ENCODE peak calls at places on chromosomes 1 and 21, in five cellular contexts. One of them, this sample, is unnamed.

GRCh38 chr1:20413791-20414140 is 72.2 kb downstream of the CAMK2N1 start:
- DNase-seq in choroid plexus epithelial cell: no peak
- DNase-seq in stimulated activated CD4-positive, alpha-beta T cell treated with anti-CD3 and anti-CD28 coated beads, Interleukin-1b, Interleukin-23, amount 100 ng/mL, for 24 hours: no peak
- DNase-seq in posterior vena cava: no peak
- DNase-seq in HuH-7.5: no peak
- DNase-seq in this sample: no peak

GRCh38 chr1:218294531-218294930 is 9.4 kb downstream of the RRP15 start:
- DNase-seq in choroid plexus epithelial cell: no peak
- DNase-seq in stimulated activated CD4-positive, alpha-beta T cell treated with anti-CD3 and anti-CD28 coated beads, Interleukin-1b, Interleukin-23, amount 100 ng/mL, for 24 hours: no peak
- DNase-seq in posterior vena cava: no peak
- DNase-seq in HuH-7.5: no peak
- DNase-seq in this sample: no peak

GRCh38 chr1:115423776-115424175 is 85.7 kb upstream of the NGF start:
- DNase-seq in choroid plexus epithelial cell: peak
- DNase-seq in stimulated activated CD4-positive, alpha-beta T cell treated with anti-CD3 and anti-CD28 coated beads, Interleukin-1b, Interleukin-23, amount 100 ng/mL, for 24 hours: no peak
- DNase-seq in posterior vena cava: no peak
- DNase-seq in HuH-7.5: no peak
- DNase-seq in this sample: no peak

GRCh38 chr1:86380257-86380861 is 15.8 kb downstream of the ODF2L start:
- DNase-seq in choroid plexus epithelial cell: peak
- DNase-seq in stimulated activated CD4-positive, alpha-beta T cell treated with anti-CD3 and anti-CD28 coated beads, Interleukin-1b, Interleukin-23, amount 100 ng/mL, for 24 hours: no peak
- DNase-seq in posterior vena cava: no peak
- DNase-seq in HuH-7.5: no peak
- DNase-seq in this sample: no peak

GRCh38 chr1:207097871-207098324 is 6.1 kb upstream of the C4BPA start:
- DNase-seq in choroid plexus epithelial cell: no peak
- DNase-seq in stimulated activated CD4-positive, alpha-beta T cell treated with anti-CD3 and anti-CD28 coated beads, Interleukin-1b, Interleukin-23, amount 100 ng/mL, for 24 hours: no peak
- DNase-seq in posterior vena cava: no peak
- DNase-seq in HuH-7.5: no peak
- DNase-seq in this sample: no peak

GRCh38 chr1:156118175-156118868 is 3.8 kb downstream of the LMNA start:
- DNase-seq in choroid plexus epithelial cell: no peak
- DNase-seq in stimulated activated CD4-positive, alpha-beta T cell treated with anti-CD3 and anti-CD28 coated beads, Interleukin-1b, Interleukin-23, amount 100 ng/mL, for 24 hours: no peak
- DNase-seq in posterior vena cava: peak
- DNase-seq in HuH-7.5: peak
- DNase-seq in this sample: peak

GRCh38 chr1:246066553-246066952 is 440.5 kb downstream of the SMYD3 start:
- DNase-seq in choroid plexus epithelial cell: no peak
- DNase-seq in stimulated activated CD4-positive, alpha-beta T cell treated with anti-CD3 and anti-CD28 coated beads, Interleukin-1b, Interleukin-23, amount 100 ng/mL, for 24 hours: no peak
- DNase-seq in posterior vena cava: no peak
- DNase-seq in HuH-7.5: no peak
- DNase-seq in this sample: no peak

GRCh38 chr1:197775282-197776262 is at the start of gene DENND1B:
- DNase-seq in choroid plexus epithelial cell: peak
- DNase-seq in stimulated activated CD4-positive, alpha-beta T cell treated with anti-CD3 and anti-CD28 coated beads, Interleukin-1b, Interleukin-23, amount 100 ng/mL, for 24 hours: peak
- DNase-seq in posterior vena cava: peak
- DNase-seq in HuH-7.5: peak
- DNase-seq in this sample: peak

GRCh38 chr21:37592496-37592895 is 225.9 kb downstream of the DYRK1A start:
- DNase-seq in choroid plexus epithelial cell: no peak
- DNase-seq in stimulated activated CD4-positive, alpha-beta T cell treated with anti-CD3 and anti-CD28 coated beads, Interleukin-1b, Interleukin-23, amount 100 ng/mL, for 24 hours: no peak
- DNase-seq in posterior vena cava: no peak
- DNase-seq in HuH-7.5: no peak
- DNase-seq in this sample: no peak

GRCh38 chr1:230120289-230120948 is 53.4 kb downstream of the GALNT2 start:
- DNase-seq in choroid plexus epithelial cell: no peak
- DNase-seq in stimulated activated CD4-positive, alpha-beta T cell treated with anti-CD3 and anti-CD28 coated beads, Interleukin-1b, Interleukin-23, amount 100 ng/mL, for 24 hours: no peak
- DNase-seq in posterior vena cava: peak
- DNase-seq in HuH-7.5: no peak
- DNase-seq in this sample: no peak

GRCh38 chr21:45456836-45457160 is 51.8 kb downstream of the COL18A1 start:
- DNase-seq in choroid plexus epithelial cell: no peak
- DNase-seq in stimulated activated CD4-positive, alpha-beta T cell treated with anti-CD3 and anti-CD28 coated beads, Interleukin-1b, Interleukin-23, amount 100 ng/mL, for 24 hours: no peak
- DNase-seq in posterior vena cava: peak
- DNase-seq in HuH-7.5: no peak
- DNase-seq in this sample: no peak

GRCh38 chr1:62139410-62139809 is 55.2 kb upstream of the L1TD1 start:
- DNase-seq in choroid plexus epithelial cell: no peak
- DNase-seq in stimulated activated CD4-positive, alpha-beta T cell treated with anti-CD3 and anti-CD28 coated beads, Interleukin-1b, Interleukin-23, amount 100 ng/mL, for 24 hours: no peak
- DNase-seq in posterior vena cava: no peak
- DNase-seq in HuH-7.5: no peak
- DNase-seq in this sample: no peak

GRCh38 chr1:25432364-25432719 is 1.6 kb downstream of the MACO1 start:
- DNase-seq in choroid plexus epithelial cell: no peak
- DNase-seq in stimulated activated CD4-positive, alpha-beta T cell treated with anti-CD3 and anti-CD28 coated beads, Interleukin-1b, Interleukin-23, amount 100 ng/mL, for 24 hours: no peak
- DNase-seq in posterior vena cava: no peak
- DNase-seq in HuH-7.5: no peak
- DNase-seq in this sample: no peak

GRCh38 chr1:24391882-24392603 is 21.5 kb downstream of the STPG1 start:
- DNase-seq in choroid plexus epithelial cell: peak
- DNase-seq in stimulated activated CD4-positive, alpha-beta T cell treated with anti-CD3 and anti-CD28 coated beads, Interleukin-1b, Interleukin-23, amount 100 ng/mL, for 24 hours: no peak
- DNase-seq in posterior vena cava: no peak
- DNase-seq in HuH-7.5: no peak
- DNase-seq in this sample: peak

GRCh38 chr1:217089239-217090014 is 366.2 kb upstream of the ESRRG start:
- DNase-seq in choroid plexus epithelial cell: peak
- DNase-seq in stimulated activated CD4-positive, alpha-beta T cell treated with anti-CD3 and anti-CD28 coated beads, Interleukin-1b, Interleukin-23, amount 100 ng/mL, for 24 hours: no peak
- DNase-seq in posterior vena cava: no peak
- DNase-seq in HuH-7.5: no peak
- DNase-seq in this sample: no peak

GRCh38 chr1:5514519-5515183 is 477.6 kb downstream of the NPHP4 start:
- DNase-seq in choroid plexus epithelial cell: peak
- DNase-seq in stimulated activated CD4-positive, alpha-beta T cell treated with anti-CD3 and anti-CD28 coated beads, Interleukin-1b, Interleukin-23, amount 100 ng/mL, for 24 hours: peak
- DNase-seq in posterior vena cava: peak
- DNase-seq in HuH-7.5: peak
- DNase-seq in this sample: no peak

GRCh38 chr21:14382486-14382834 is 486 bp downstream of the HSPA13 start:
- DNase-seq in choroid plexus epithelial cell: peak
- DNase-seq in stimulated activated CD4-positive, alpha-beta T cell treated with anti-CD3 and anti-CD28 coated beads, Interleukin-1b, Interleukin-23, amount 100 ng/mL, for 24 hours: no peak
- DNase-seq in posterior vena cava: no peak
- DNase-seq in HuH-7.5: no peak
- DNase-seq in this sample: no peak

GRCh38 chr1:169892819-169893644 is 664 bp downstream of the SCYL3 start:
- DNase-seq in choroid plexus epithelial cell: peak
- DNase-seq in stimulated activated CD4-positive, alpha-beta T cell treated with anti-CD3 and anti-CD28 coated beads, Interleukin-1b, Interleukin-23, amount 100 ng/mL, for 24 hours: peak
- DNase-seq in posterior vena cava: peak
- DNase-seq in HuH-7.5: no peak
- DNase-seq in this sample: peak

GRCh38 chr1:107787299-107787698 is 177.7 kb downstream of the VAV3 start:
- DNase-seq in choroid plexus epithelial cell: peak
- DNase-seq in stimulated activated CD4-positive, alpha-beta T cell treated with anti-CD3 and anti-CD28 coated beads, Interleukin-1b, Interleukin-23, amount 100 ng/mL, for 24 hours: no peak
- DNase-seq in posterior vena cava: no peak
- DNase-seq in HuH-7.5: no peak
- DNase-seq in this sample: no peak

GRCh38 chr1:231026576-231026975 is 13.5 kb downstream of the FAM89A start:
- DNase-seq in choroid plexus epithelial cell: no peak
- DNase-seq in stimulated activated CD4-positive, alpha-beta T cell treated with anti-CD3 and anti-CD28 coated beads, Interleukin-1b, Interleukin-23, amount 100 ng/mL, for 24 hours: no peak
- DNase-seq in posterior vena cava: no peak
- DNase-seq in HuH-7.5: no peak
- DNase-seq in this sample: no peak

GRCh38 chr21:33866851-33867250 is 48.8 kb downstream of the ATP5PO start:
- DNase-seq in choroid plexus epithelial cell: no peak
- DNase-seq in stimulated activated CD4-positive, alpha-beta T cell treated with anti-CD3 and anti-CD28 coated beads, Interleukin-1b, Interleukin-23, amount 100 ng/mL, for 24 hours: no peak
- DNase-seq in posterior vena cava: no peak
- DNase-seq in HuH-7.5: no peak
- DNase-seq in this sample: no peak

GRCh38 chr1:214326406-214326805 is 45.4 kb downstream of the SMYD2 start:
- DNase-seq in choroid plexus epithelial cell: no peak
- DNase-seq in stimulated activated CD4-positive, alpha-beta T cell treated with anti-CD3 and anti-CD28 coated beads, Interleukin-1b, Interleukin-23, amount 100 ng/mL, for 24 hours: no peak
- DNase-seq in posterior vena cava: no peak
- DNase-seq in HuH-7.5: no peak
- DNase-seq in this sample: no peak

GRCh38 chr21:42670884-42671283 is 17.5 kb downstream of the PDE9A start:
- DNase-seq in choroid plexus epithelial cell: no peak
- DNase-seq in stimulated activated CD4-positive, alpha-beta T cell treated with anti-CD3 and anti-CD28 coated beads, Interleukin-1b, Interleukin-23, amount 100 ng/mL, for 24 hours: no peak
- DNase-seq in posterior vena cava: no peak
- DNase-seq in HuH-7.5: no peak
- DNase-seq in this sample: no peak

GRCh38 chr1:176826265-176826664 is 338.2 kb downstream of the ASTN1 start:
- DNase-seq in choroid plexus epithelial cell: no peak
- DNase-seq in stimulated activated CD4-positive, alpha-beta T cell treated with anti-CD3 and anti-CD28 coated beads, Interleukin-1b, Interleukin-23, amount 100 ng/mL, for 24 hours: no peak
- DNase-seq in posterior vena cava: no peak
- DNase-seq in HuH-7.5: no peak
- DNase-seq in this sample: no peak

GRCh38 chr1:153248480-153248879 is 11.0 kb upstream of the LORICRIN start:
- DNase-seq in choroid plexus epithelial cell: no peak
- DNase-seq in stimulated activated CD4-positive, alpha-beta T cell treated with anti-CD3 and anti-CD28 coated beads, Interleukin-1b, Interleukin-23, amount 100 ng/mL, for 24 hours: no peak
- DNase-seq in posterior vena cava: no peak
- DNase-seq in HuH-7.5: no peak
- DNase-seq in this sample: no peak

GRCh38 chr1:4076346-4076745 is 176.3 kb upstream of the C1orf174 start:
- DNase-seq in choroid plexus epithelial cell: no peak
- DNase-seq in stimulated activated CD4-positive, alpha-beta T cell treated with anti-CD3 and anti-CD28 coated beads, Interleukin-1b, Interleukin-23, amount 100 ng/mL, for 24 hours: no peak
- DNase-seq in posterior vena cava: no peak
- DNase-seq in HuH-7.5: no peak
- DNase-seq in this sample: no peak

GRCh38 chr1:156413310-156414246 is 44.6 kb downstream of the RHBG start:
- DNase-seq in choroid plexus epithelial cell: no peak
- DNase-seq in stimulated activated CD4-positive, alpha-beta T cell treated with anti-CD3 and anti-CD28 coated beads, Interleukin-1b, Interleukin-23, amount 100 ng/mL, for 24 hours: no peak
- DNase-seq in posterior vena cava: no peak
- DNase-seq in HuH-7.5: no peak
- DNase-seq in this sample: no peak

GRCh38 chr1:159868766-159869165 is 6.3 kb upstream of the VSIG8 start:
- DNase-seq in choroid plexus epithelial cell: no peak
- DNase-seq in stimulated activated CD4-positive, alpha-beta T cell treated with anti-CD3 and anti-CD28 coated beads, Interleukin-1b, Interleukin-23, amount 100 ng/mL, for 24 hours: no peak
- DNase-seq in posterior vena cava: no peak
- DNase-seq in HuH-7.5: no peak
- DNase-seq in this sample: no peak

GRCh38 chr21:36478207-36478701 is 1.7 kb downstream of the CLDN14 start:
- DNase-seq in choroid plexus epithelial cell: peak
- DNase-seq in stimulated activated CD4-positive, alpha-beta T cell treated with anti-CD3 and anti-CD28 coated beads, Interleukin-1b, Interleukin-23, amount 100 ng/mL, for 24 hours: no peak
- DNase-seq in posterior vena cava: peak
- DNase-seq in HuH-7.5: no peak
- DNase-seq in this sample: no peak

GRCh38 chr1:198577444-198577843 is 37.0 kb upstream of the ATP6V1G3 start:
- DNase-seq in choroid plexus epithelial cell: peak
- DNase-seq in stimulated activated CD4-positive, alpha-beta T cell treated with anti-CD3 and anti-CD28 coated beads, Interleukin-1b, Interleukin-23, amount 100 ng/mL, for 24 hours: no peak
- DNase-seq in posterior vena cava: no peak
- DNase-seq in HuH-7.5: no peak
- DNase-seq in this sample: no peak

GRCh38 chr21:45463871-45464270 is 58.9 kb downstream of the COL18A1 start:
- DNase-seq in choroid plexus epithelial cell: no peak
- DNase-seq in stimulated activated CD4-positive, alpha-beta T cell treated with anti-CD3 and anti-CD28 coated beads, Interleukin-1b, Interleukin-23, amount 100 ng/mL, for 24 hours: no peak
- DNase-seq in posterior vena cava: no peak
- DNase-seq in HuH-7.5: no peak
- DNase-seq in this sample: no peak

GRCh38 chr21:44709426-44710293 is 1.7 kb downstream of the TSPEAR start:
- DNase-seq in choroid plexus epithelial cell: peak
- DNase-seq in stimulated activated CD4-positive, alpha-beta T cell treated with anti-CD3 and anti-CD28 coated beads, Interleukin-1b, Interleukin-23, amount 100 ng/mL, for 24 hours: no peak
- DNase-seq in posterior vena cava: peak
- DNase-seq in HuH-7.5: no peak
- DNase-seq in this sample: peak

GRCh38 chr1:217214551-217214950 is 416.3 kb downstream of the GPATCH2 start:
- DNase-seq in choroid plexus epithelial cell: no peak
- DNase-seq in stimulated activated CD4-positive, alpha-beta T cell treated with anti-CD3 and anti-CD28 coated beads, Interleukin-1b, Interleukin-23, amount 100 ng/mL, for 24 hours: no peak
- DNase-seq in posterior vena cava: no peak
- DNase-seq in HuH-7.5: no peak
- DNase-seq in this sample: no peak

GRCh38 chr1:19764848-19765247 is 34.9 kb downstream of the TMCO4 start:
- DNase-seq in choroid plexus epithelial cell: peak
- DNase-seq in stimulated activated CD4-positive, alpha-beta T cell treated with anti-CD3 and anti-CD28 coated beads, Interleukin-1b, Interleukin-23, amount 100 ng/mL, for 24 hours: no peak
- DNase-seq in posterior vena cava: no peak
- DNase-seq in HuH-7.5: no peak
- DNase-seq in this sample: no peak